ENCODE peak calls at places on chromosomes 2 and 18, in eight cellular contexts. R, Q, X, P, H, B, J and L are unnamed samples.
A peak's percentile ranks its signal among the peaks of the same experiment; 100 is the strongest.

GRCh38 chr2:88880441-88880953 is 189.0 kb downstream of the RPIA start:
- DNase-seq in R (no peak), Q (peak; percentile 26), X (peak; percentile 57), P (no peak), H (no peak), B (peak; percentile 65), J (peak; percentile 53), L (peak; percentile 54)

GRCh38 chr2:190343170-190343499 is 254 bp upstream of the INPP1 start:
- DNase-seq in R (no peak), Q (no peak), X (no peak), P (no peak), H (no peak), B (no peak), J (no peak), L (no peak)

GRCh38 chr2:120245520-120245835 is 7.2 kb upstream of the RALB start:
- DNase-seq in R (no peak), Q (no peak), X (no peak), P (no peak), H (no peak), B (no peak), J (peak; percentile 94), L (no peak)

GRCh38 chr18:55453186-55453585 is 134.8 kb downstream of the TCF4 start:
- DNase-seq in R (no peak), Q (no peak), X (no peak), P (no peak), H (no peak), B (no peak), J (no peak), L (no peak)

GRCh38 chr2:68367918-68368656 is 3.0 kb downstream of the PLEK start:
- DNase-seq in R (no peak), Q (no peak), X (no peak), P (no peak), H (no peak), B (no peak), J (no peak), L (no peak)

GRCh38 chr2:149365826-149366583 is 35.6 kb downstream of the LYPD6 start:
- DNase-seq in R (no peak), Q (no peak), X (no peak), P (no peak), H (no peak), B (no peak), J (peak; percentile 23), L (no peak)

GRCh38 chr2:23637011-23637778 is 252.2 kb downstream of the KLHL29 start:
- DNase-seq in R (no peak), Q (peak; percentile 56), X (no peak), P (no peak), H (no peak), B (no peak), J (no peak), L (no peak)

GRCh38 chr2:231911381-231911780 is 14.8 kb downstream of the NPPC start:
- DNase-seq in R (no peak), Q (no peak), X (no peak), P (no peak), H (no peak), B (no peak), J (no peak), L (no peak)

GRCh38 chr18:78713064-78713463 is 266.6 kb upstream of the SALL3 start:
- DNase-seq in R (no peak), Q (no peak), X (peak; percentile 63), P (peak; percentile 38), H (no peak), B (peak; percentile 18), J (no peak), L (no peak)

GRCh38 chr2:144944506-144945230 is 424.7 kb upstream of the ZEB2 start:
- DNase-seq in R (no peak), Q (no peak), X (no peak), P (no peak), H (no peak), B (no peak), J (no peak), L (no peak)

GRCh38 chr2:240172071-240172895 is 31.8 kb upstream of the OTOS start:
- DNase-seq in R (no peak), Q (no peak), X (no peak), P (no peak), H (no peak), B (no peak), J (no peak), L (no peak)

GRCh38 chr2:42089340-42089925 is 41.6 kb downstream of the PKDCC start:
- DNase-seq in R (peak; percentile 72), Q (peak; percentile 57), X (peak; percentile 56), P (peak; percentile 82), H (peak; percentile 54), B (peak; percentile 86), J (peak; percentile 71), L (peak; percentile 66)

GRCh38 chr18:12369211-12369610 is 7.8 kb downstream of the AFG3L2 start:
- DNase-seq in R (no peak), Q (no peak), X (no peak), P (no peak), H (no peak), B (no peak), J (no peak), L (no peak)

DNA sequence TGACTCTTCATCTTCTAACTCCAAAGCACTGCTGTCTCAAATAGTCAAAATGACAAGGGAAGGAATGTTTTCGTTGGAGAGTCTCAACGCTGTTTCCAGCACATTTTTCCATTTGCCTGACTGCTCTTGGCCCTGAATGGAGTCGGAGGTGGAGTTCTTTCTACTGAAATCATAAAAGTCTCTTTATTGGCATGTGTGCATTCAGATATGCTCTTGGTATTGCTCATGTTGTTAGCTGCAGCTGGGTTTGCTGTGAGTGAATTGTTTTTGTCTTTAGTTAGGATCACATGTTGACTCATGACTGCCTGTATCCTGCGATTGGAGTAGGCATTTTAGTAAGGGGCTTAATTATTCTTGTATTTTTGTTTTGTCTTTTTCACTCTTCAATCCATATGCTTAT is 16.8 kb downstream of the TMEM17 start:
- DNase-seq in R (no peak), Q (no peak), X (no peak), P (no peak), H (no peak), B (no peak), J (no peak), L (no peak)
- H3K27ac ChIP-seq in R (no peak overlapping the region), Q (no peak overlapping the region), X (no peak overlapping the region), P (peak overlapping the region; percentile 50), H (no peak overlapping the region), B (no peak overlapping the region), J (no peak overlapping the region), L (no peak overlapping the region)

GRCh38 chr2:62000538-62000937 is 95.1 kb downstream of the COMMD1 start:
- DNase-seq in R (no peak), Q (no peak), X (no peak), P (no peak), H (no peak), B (no peak), J (no peak), L (no peak)

GRCh38 chr2:61995515-61995914 is 90.0 kb downstream of the COMMD1 start:
- DNase-seq in R (no peak), Q (no peak), X (no peak), P (no peak), H (no peak), B (peak; percentile 12), J (no peak), L (no peak)

GRCh38 chr2:62001431-62001830 is 96.0 kb downstream of the COMMD1 start:
- DNase-seq in R (no peak), Q (no peak), X (no peak), P (no peak), H (no peak), B (no peak), J (no peak), L (no peak)
- H3K27ac ChIP-seq in R (no peak overlapping the region), Q (no peak overlapping the region), X (no peak overlapping the region), P (no peak overlapping the region), H (no peak overlapping the region), B (no peak overlapping the region), J (no peak overlapping the region), L (no peak overlapping the region)

GRCh38 chr2:173049732-173050314 is 25.8 kb upstream of the MAP3K20 start:
- DNase-seq in R (no peak), Q (no peak), X (no peak), P (no peak), H (no peak), B (no peak), J (no peak), L (no peak)

GRCh38 chr2:173051463-173051862 is 24.2 kb upstream of the MAP3K20 start:
- DNase-seq in R (no peak), Q (no peak), X (no peak), P (no peak), H (no peak), B (no peak), J (no peak), L (no peak)

GRCh38 chr2:173048530-173048900 is 27.1 kb upstream of the MAP3K20 start:
- DNase-seq in R (no peak), Q (no peak), X (no peak), P (no peak), H (no peak), B (no peak), J (no peak), L (no peak)

GRCh38 chr2:173048901-173049661 is 26.6 kb upstream of the MAP3K20 start:
- DNase-seq in R (peak; percentile 79), Q (peak; percentile 44), X (no peak), P (no peak), H (no peak), B (peak; percentile 37), J (peak; percentile 58), L (no peak)

DNA sequence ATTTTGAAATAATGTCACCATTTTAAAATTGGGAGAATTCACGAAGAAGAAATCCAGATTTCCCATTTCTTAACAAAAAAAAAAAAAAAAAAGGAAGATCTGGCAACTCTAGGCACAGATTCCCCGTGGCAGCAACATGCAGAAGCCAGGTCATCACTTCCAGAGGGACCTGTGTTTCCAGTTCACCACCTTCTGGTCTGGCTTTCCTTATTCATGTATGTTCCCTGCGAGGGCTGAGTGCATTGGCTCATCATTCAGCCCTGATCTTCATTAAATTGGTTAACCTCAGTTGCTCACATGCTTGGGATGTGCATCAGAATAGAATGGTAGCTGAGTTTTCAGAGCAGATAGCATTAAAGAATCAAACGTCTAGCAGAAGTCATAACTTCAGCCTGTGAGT is 25.0 kb upstream of the MAP3K20 start:
- DNase-seq in R (no peak), Q (no peak), X (no peak), P (no peak), H (no peak), B (no peak), J (no peak), L (no peak)
- H3K27ac ChIP-seq in R (no peak overlapping the region), Q (no peak overlapping the region), X (no peak overlapping the region), P (peak overlapping the region; percentile 90), H (no peak overlapping the region), B (no peak overlapping the region), J (no peak overlapping the region), L (no peak overlapping the region)

GRCh38 chr2:66472225-66472843 is 37.4 kb downstream of the MEIS1 start:
- DNase-seq in R (no peak), Q (no peak), X (no peak), P (no peak), H (no peak), B (no peak), J (no peak), L (no peak)

GRCh38 chr2:66481100-66481549 is 46.2 kb downstream of the MEIS1 start:
- DNase-seq in R (peak; percentile 65), Q (peak; percentile 29), X (peak; percentile 42), P (no peak), H (peak; percentile 15), B (peak; percentile 91), J (no peak), L (no peak)

GRCh38 chr2:66478729-66479316 is 43.9 kb downstream of the MEIS1 start:
- DNase-seq in R (no peak), Q (no peak), X (no peak), P (no peak), H (no peak), B (no peak), J (no peak), L (no peak)

GRCh38 chr2:66478311-66478710 is 43.4 kb downstream of the MEIS1 start:
- DNase-seq in R (no peak), Q (peak; percentile 42), X (no peak), P (no peak), H (no peak), B (no peak), J (no peak), L (no peak)

GRCh38 chr2:66477125-66477842 is 42.4 kb downstream of the MEIS1 start:
- DNase-seq in R (no peak), Q (no peak), X (no peak), P (no peak), H (no peak), B (peak; percentile 50), J (no peak), L (no peak)
- H3K27ac ChIP-seq in R (no peak overlapping the region), Q (peak overlapping the region; percentile 56), X (no peak overlapping the region), P (no peak overlapping the region), H (no peak overlapping the region), B (no peak overlapping the region), J (no peak overlapping the region), L (no peak overlapping the region)